ENCODE peak calls at places on chromosomes 5 and 9, in seven cellular contexts. P, Y, W, J, K, M and C are unnamed samples.

GRCh38 chr5:59799668-59800374 is 93.7 kb downstream of the PDE4D start:
- DNase-seq in P (no peak), Y (no peak), W (peak), J (no peak), K (no peak), M (no peak), C (no peak)

GRCh38 chr5:142237707-142238106 is 87.1 kb downstream of the SPRY4 start:
- DNase-seq in P (no peak), Y (no peak), W (no peak), J (no peak), K (no peak), M (no peak), C (no peak)

GRCh38 chr5:173324115-173325001 is 3.9 kb downstream of the STC2 start:
- DNase-seq in P (no peak), Y (peak), W (peak), J (peak), K (no peak), M (peak), C (peak)

GRCh38 chr5:132261881-132262845 is 4.7 kb downstream of the PDLIM4 start:
- DNase-seq in P (no peak), Y (no peak), W (no peak), J (no peak), K (no peak), M (peak), C (peak)

GRCh38 chr9:75183293-75183692 is 95.0 kb downstream of the OSTF1 start:
- DNase-seq in P (no peak), Y (no peak), W (no peak), J (no peak), K (no peak), M (no peak), C (no peak)

GRCh38 chr5:2335156-2335555 is 416.3 kb downstream of the IRX2 start:
- DNase-seq in P (no peak), Y (no peak), W (no peak), J (no peak), K (no peak), M (no peak), C (no peak)

GRCh38 chr5:139652788-139653241 is 4.7 kb downstream of the CXXC5 start:
- DNase-seq in P (no peak), Y (no peak), W (no peak), J (no peak), K (no peak), M (no peak), C (no peak)

GRCh38 chr5:132526974-132527564 is 16.3 kb downstream of the IL5 start:
- DNase-seq in P (no peak), Y (no peak), W (no peak), J (no peak), K (no peak), M (no peak), C (no peak)

GRCh38 chr9:126521089-126521488 is 92.6 kb upstream of the LMX1B start:
- DNase-seq in P (no peak), Y (peak), W (no peak), J (no peak), K (no peak), M (no peak), C (peak)

GRCh38 chr9:2216591-2216990 is 201.4 kb downstream of the SMARCA2 start:
- DNase-seq in P (no peak), Y (no peak), W (no peak), J (no peak), K (no peak), M (no peak), C (no peak)

GRCh38 chr5:60699549-60700346 is at the start of gene DEPDC1B:
- DNase-seq in P (peak), Y (peak), W (peak), J (peak), K (peak), M (peak), C (peak)

GRCh38 chr9:71306134-71306533 is 184.7 kb upstream of the TRPM3 start:
- DNase-seq in P (no peak), Y (no peak), W (no peak), J (no peak), K (no peak), M (no peak), C (no peak)

GRCh38 chr9:27125936-27126335 is 16.9 kb downstream of the TEK start:
- DNase-seq in P (no peak), Y (no peak), W (no peak), J (no peak), K (no peak), M (no peak), C (no peak)

GRCh38 chr5:176629853-176630680 is at the start of the genes EIF4E1B and SNCB:
- DNase-seq in P (peak), Y (no peak), W (peak), J (no peak), K (no peak), M (no peak), C (no peak)

GRCh38 chr5:145680169-145680568 is 155.0 kb downstream of the PRELID2 start:
- DNase-seq in P (peak), Y (no peak), W (no peak), J (no peak), K (no peak), M (no peak), C (no peak)

GRCh38 chr9:77871483-77871882 is 160.1 kb downstream of the GNAQ start:
- DNase-seq in P (no peak), Y (no peak), W (no peak), J (no peak), K (no peak), M (no peak), C (no peak)

GRCh38 chr9:117546894-117547293 is 132.0 kb upstream of the ASTN2 start:
- DNase-seq in P (no peak), Y (no peak), W (peak), J (no peak), K (no peak), M (no peak), C (no peak)

GRCh38 chr9:81224166-81224858 is 465.0 kb downstream of the TLE1 start:
- DNase-seq in P (no peak), Y (no peak), W (no peak), J (no peak), K (no peak), M (no peak), C (no peak)

GRCh38 chr5:83718195-83718825 is 2.3 kb downstream of the HAPLN1 start:
- DNase-seq in P (peak), Y (no peak), W (peak), J (no peak), K (peak), M (peak), C (no peak)

GRCh38 chr5:80655231-80655784 is 525 bp upstream of the DHFR start:
- DNase-seq in P (no peak), Y (no peak), W (no peak), J (no peak), K (no peak), M (no peak), C (no peak)

GRCh38 chr5:175381116-175381515 is 62.9 kb downstream of the DRD1 start:
- DNase-seq in P (no peak), Y (no peak), W (no peak), J (no peak), K (no peak), M (no peak), C (no peak)

DNA sequence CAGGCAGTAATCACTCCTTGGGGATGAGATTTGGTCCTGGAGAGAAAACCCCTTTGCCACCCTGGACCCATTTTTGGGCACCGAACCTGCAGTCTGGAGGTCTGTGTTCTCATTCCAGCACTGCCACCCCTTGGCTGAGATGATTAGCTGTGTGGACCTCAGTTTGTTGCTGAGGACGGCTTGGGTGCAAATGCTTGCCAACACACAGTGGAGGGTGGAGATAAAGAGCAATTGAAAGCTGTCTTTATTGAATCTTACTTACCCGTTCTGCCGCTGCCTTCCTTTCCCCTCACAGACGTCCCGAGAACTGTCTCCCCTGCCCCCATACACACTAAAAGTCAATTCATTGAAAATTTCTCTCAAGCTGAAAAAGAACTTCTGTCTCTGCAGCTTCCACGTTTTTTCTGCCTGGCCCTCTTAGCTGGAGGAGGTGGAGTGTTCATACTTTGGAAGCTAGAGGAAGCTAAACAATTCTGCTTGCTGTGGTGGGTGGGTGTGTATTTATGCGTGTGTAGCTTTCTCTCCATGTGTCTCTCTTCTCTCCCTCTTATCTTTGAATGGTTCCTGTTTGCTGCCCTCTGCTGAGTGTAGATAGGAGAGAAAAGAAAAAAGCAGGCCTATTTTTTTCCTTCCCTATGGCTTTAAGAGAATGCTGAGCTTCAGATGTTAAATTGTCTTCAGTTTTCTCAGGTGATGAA is 6.6 kb downstream of the GALNT10 start:
- DNase-seq in P (no peak), Y (no peak), W (peak), J (no peak), K (no peak), M (no peak), C (no peak)
- TF ChIP-seq CTCF in P (no peak), Y (no peak), W (peak), J (no peak), K (peak), M (peak), C (peak)

DNA sequence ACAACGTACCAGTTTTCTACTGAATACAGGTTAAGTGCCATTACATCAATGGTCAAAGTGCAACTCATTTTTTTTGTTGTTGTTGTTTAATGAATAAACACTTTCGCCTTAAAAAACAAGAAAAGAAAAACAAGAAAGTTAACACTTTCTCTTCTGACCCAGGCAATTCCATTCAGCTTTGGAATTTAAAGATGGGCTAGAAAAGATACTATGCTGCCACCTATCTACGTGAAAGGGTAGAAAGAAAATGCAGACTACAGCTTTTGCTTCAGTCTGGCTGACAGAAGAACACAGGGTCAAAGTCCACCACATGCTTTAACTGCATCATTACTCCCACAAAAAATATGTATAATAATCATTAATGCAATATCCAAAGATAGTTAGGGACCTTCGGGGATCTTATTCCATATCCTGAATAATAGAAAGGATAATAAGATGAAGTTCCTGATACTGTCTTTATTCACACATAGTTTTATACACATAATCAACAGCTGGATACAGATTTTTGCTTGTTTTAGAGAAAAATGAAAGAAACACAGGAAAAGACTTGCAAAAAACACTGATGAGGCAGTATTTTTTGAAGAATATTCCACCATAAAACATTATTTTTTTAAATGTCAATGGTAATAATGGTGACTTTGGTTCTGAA is 40.4 kb downstream of the ZDHHC21 start:
- DNase-seq in P (no peak), Y (no peak), W (peak), J (no peak), K (no peak), M (no peak), C (no peak)
- TF ChIP-seq CTCF in P (no peak), Y (peak), W (peak), J (no peak), K (peak), M (peak), C (peak)

GRCh38 chr5:73498057-73498992 is at the start of gene BTF3:
- DNase-seq in P (peak), Y (peak), W (peak), J (peak), K (peak), M (peak), C (peak)
- TF ChIP-seq CTCF in P (no peak), Y (no peak), W (no peak), J (no peak), K (no peak), M (no peak), C (no peak)

GRCh38 chr5:86866036-86866435 is 248.3 kb downstream of the COX7C start:
- DNase-seq in P (no peak), Y (no peak), W (no peak), J (no peak), K (no peak), M (no peak), C (no peak)
- TF ChIP-seq CTCF in P (no peak), Y (no peak), W (no peak), J (no peak), K (no peak), M (no peak), C (no peak)

GRCh38 chr5:181142054-181142453 is 5.3 kb upstream of the OR2V2 start:
- DNase-seq in P (no peak), Y (no peak), W (no peak), J (no peak), K (no peak), M (no peak), C (no peak)
- TF ChIP-seq CTCF in P (no peak), Y (no peak), W (no peak), J (no peak), K (no peak), M (no peak), C (no peak)

DNA sequence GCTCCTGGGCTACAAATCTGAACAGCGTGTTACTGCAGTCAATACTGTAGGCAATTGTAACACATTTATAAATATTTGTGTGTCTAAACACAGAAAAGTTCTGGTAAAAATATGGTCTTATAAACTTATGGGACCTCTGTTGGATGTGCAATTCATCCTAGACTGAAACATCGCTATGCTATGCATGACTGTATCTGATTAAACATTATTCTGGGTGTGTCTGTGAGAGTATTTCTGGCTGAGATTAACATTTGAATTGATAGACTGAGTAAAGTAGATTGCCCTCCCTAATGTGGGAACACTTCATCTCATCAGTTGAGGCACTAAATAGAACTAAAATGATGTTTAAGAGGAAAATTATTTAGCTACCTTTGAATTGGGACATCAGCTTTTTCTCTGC is 24.3 kb upstream of the PRDM9 start:
- DNase-seq in P (no peak), Y (no peak), W (no peak), J (no peak), K (no peak), M (no peak), C (no peak)
- TF ChIP-seq CTCF in P (no peak), Y (no peak), W (no peak), J (no peak), K (no peak), M (no peak), C (no peak)